ENCODE peak calls at places on chromosomes 12 and 14, in seven cellular contexts. Y, O, H, Z, Q, E and B are unnamed samples.

GRCh38 chr12:77218278-77218677 is 152.9 kb upstream of the E2F7 start:
- DNase-seq in Y (no peak), O (no peak), H (no peak), Z (no peak), Q (no peak), E (no peak), B (no peak)

GRCh38 chr14:39265741-39266588 is 32.2 kb downstream of the MIA2 start:
- DNase-seq in Y (no peak), O (peak), H (no peak), Z (peak), Q (no peak), E (no peak), B (no peak)

GRCh38 chr14:49297102-49297501 is 289.1 kb downstream of the RPS29 start:
- DNase-seq in Y (no peak), O (no peak), H (no peak), Z (no peak), Q (no peak), E (no peak), B (no peak)

GRCh38 chr12:107322063-107322462 is 228.7 kb upstream of the CRY1 start:
- DNase-seq in Y (no peak), O (no peak), H (no peak), Z (no peak), Q (no peak), E (no peak), B (no peak)

GRCh38 chr12:96350982-96351381 is 49.3 kb downstream of the CDK17 start:
- DNase-seq in Y (no peak), O (no peak), H (no peak), Z (no peak), Q (no peak), E (no peak), B (no peak)

GRCh38 chr12:82650627-82651337 is 35.9 kb upstream of the TMTC2 start:
- DNase-seq in Y (no peak), O (peak), H (no peak), Z (no peak), Q (no peak), E (peak), B (no peak)

GRCh38 chr14:61569783-61570182 is 125.5 kb upstream of the HIF1A start:
- DNase-seq in Y (no peak), O (peak), H (peak), Z (peak), Q (peak), E (peak), B (no peak)

GRCh38 chr14:89364316-89364715 is 52.7 kb downstream of the FOXN3 start:
- DNase-seq in Y (no peak), O (no peak), H (no peak), Z (no peak), Q (no peak), E (no peak), B (no peak)

GRCh38 chr12:83823386-83824045 is 1089.1 kb downstream of the SLC6A15 start:
- DNase-seq in Y (no peak), O (peak), H (peak), Z (no peak), Q (no peak), E (peak), B (no peak)

GRCh38 chr12:53124352-53124723 is 21.1 kb downstream of the SOAT2 start:
- DNase-seq in Y (no peak), O (no peak), H (no peak), Z (no peak), Q (no peak), E (no peak), B (no peak)

GRCh38 chr14:103231376-103232019 is 102.5 kb upstream of the EIF5 start:
- DNase-seq in Y (no peak), O (no peak), H (no peak), Z (no peak), Q (no peak), E (no peak), B (no peak)

GRCh38 chr14:71610149-71610548 is 322.1 kb upstream of the RGS6 start:
- DNase-seq in Y (no peak), O (no peak), H (no peak), Z (no peak), Q (no peak), E (no peak), B (no peak)

GRCh38 chr12:88351121-88351520 is 209.0 kb downstream of the TMTC3 start:
- DNase-seq in Y (no peak), O (no peak), H (no peak), Z (no peak), Q (no peak), E (no peak), B (no peak)

GRCh38 chr14:23562822-23563472 is 4.6 kb downstream of the AP1G2 start:
- DNase-seq in Y (no peak), O (peak), H (peak), Z (peak), Q (peak), E (peak), B (peak)

GRCh38 chr12:131101006-131101405 is 147.3 kb downstream of the ADGRD1 start:
- DNase-seq in Y (no peak), O (no peak), H (no peak), Z (no peak), Q (peak), E (peak), B (peak)

GRCh38 chr12:96401061-96401871 is 1.0 kb upstream of the CDK17 start:
- DNase-seq in Y (peak), O (peak), H (peak), Z (peak), Q (no peak), E (no peak), B (no peak)

GRCh38 chr12:28222959-28223662 is 32.9 kb downstream of the CCDC91 start:
- DNase-seq in Y (no peak), O (no peak), H (no peak), Z (no peak), Q (no peak), E (no peak), B (no peak)

GRCh38 chr14:70641548-70642312 is at the start of gene TTC9:
- DNase-seq in Y (no peak), O (no peak), H (no peak), Z (no peak), Q (no peak), E (peak), B (no peak)

GRCh38 chr14:68807148-68807600 is 14.3 kb upstream of the ZFP36L1 start:
- DNase-seq in Y (no peak), O (peak), H (peak), Z (peak), Q (peak), E (peak), B (peak)

GRCh38 chr12:28191018-28191595 is 851 bp downstream of the CCDC91 start:
- DNase-seq in Y (no peak), O (no peak), H (no peak), Z (no peak), Q (no peak), E (no peak), B (no peak)

GRCh38 chr12:116194935-116195431 is 82.5 kb downstream of the MED13L start:
- DNase-seq in Y (no peak), O (no peak), H (no peak), Z (no peak), Q (no peak), E (no peak), B (no peak)

GRCh38 chr12:7026854-7027253 is 8.6 kb upstream of the LPCAT3 start:
- DNase-seq in Y (no peak), O (no peak), H (no peak), Z (no peak), Q (no peak), E (no peak), B (no peak)

GRCh38 chr14:95495538-95496025 is 20.9 kb downstream of the SYNE3 start:
- DNase-seq in Y (no peak), O (no peak), H (no peak), Z (no peak), Q (no peak), E (no peak), B (no peak)

GRCh38 chr14:96584199-96584906 is 82.2 kb downstream of the PAPOLA start:
- DNase-seq in Y (no peak), O (peak), H (peak), Z (peak), Q (peak), E (no peak), B (no peak)

GRCh38 chr14:101808020-101808641 is 46.6 kb downstream of the PPP2R5C start:
- DNase-seq in Y (no peak), O (no peak), H (no peak), Z (no peak), Q (no peak), E (no peak), B (no peak)

GRCh38 chr14:69716483-69717187 is 50.3 kb upstream of the SRSF5 start:
- DNase-seq in Y (peak), O (peak), H (no peak), Z (peak), Q (no peak), E (no peak), B (no peak)

GRCh38 chr14:78917462-78917861 is 747.3 kb downstream of the NRXN3 start:
- DNase-seq in Y (no peak), O (no peak), H (no peak), Z (no peak), Q (no peak), E (no peak), B (no peak)

DNA sequence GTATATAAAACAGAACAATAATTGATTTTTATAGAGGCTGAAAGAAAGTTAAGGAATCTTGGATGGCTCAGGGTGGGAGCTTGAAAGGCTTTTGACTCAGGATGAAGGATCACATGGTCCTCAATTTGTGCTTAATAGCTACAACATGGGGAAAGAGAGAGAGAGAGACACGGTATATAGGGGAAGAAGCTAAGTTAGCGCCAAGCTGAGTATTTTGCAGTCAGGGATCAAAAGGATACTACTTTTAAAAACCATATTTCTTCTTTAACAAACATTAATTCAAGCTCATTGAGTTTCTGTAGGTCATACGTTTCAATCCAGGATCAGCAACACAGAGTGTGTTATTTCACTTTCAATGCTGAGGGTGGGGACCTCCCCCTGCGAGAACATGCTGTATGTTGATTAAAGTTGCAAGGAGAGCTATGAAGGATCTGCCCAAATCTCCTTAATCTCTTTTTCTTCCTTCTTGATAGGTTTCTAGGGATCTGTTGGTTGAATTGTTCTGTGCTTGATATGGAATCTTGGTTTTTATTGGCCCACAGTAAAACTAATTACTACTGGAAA is 133.1 kb upstream of the NUDT4 start:
- DNase-seq in Y (no peak), O (no peak), H (no peak), Z (no peak), Q (no peak), E (no peak), B (no peak)
- TF ChIP-seq CTCF in Y (no peak), O (no peak), H (no peak), Z (no peak), Q (no peak), E (no peak), B (no peak)

DNA sequence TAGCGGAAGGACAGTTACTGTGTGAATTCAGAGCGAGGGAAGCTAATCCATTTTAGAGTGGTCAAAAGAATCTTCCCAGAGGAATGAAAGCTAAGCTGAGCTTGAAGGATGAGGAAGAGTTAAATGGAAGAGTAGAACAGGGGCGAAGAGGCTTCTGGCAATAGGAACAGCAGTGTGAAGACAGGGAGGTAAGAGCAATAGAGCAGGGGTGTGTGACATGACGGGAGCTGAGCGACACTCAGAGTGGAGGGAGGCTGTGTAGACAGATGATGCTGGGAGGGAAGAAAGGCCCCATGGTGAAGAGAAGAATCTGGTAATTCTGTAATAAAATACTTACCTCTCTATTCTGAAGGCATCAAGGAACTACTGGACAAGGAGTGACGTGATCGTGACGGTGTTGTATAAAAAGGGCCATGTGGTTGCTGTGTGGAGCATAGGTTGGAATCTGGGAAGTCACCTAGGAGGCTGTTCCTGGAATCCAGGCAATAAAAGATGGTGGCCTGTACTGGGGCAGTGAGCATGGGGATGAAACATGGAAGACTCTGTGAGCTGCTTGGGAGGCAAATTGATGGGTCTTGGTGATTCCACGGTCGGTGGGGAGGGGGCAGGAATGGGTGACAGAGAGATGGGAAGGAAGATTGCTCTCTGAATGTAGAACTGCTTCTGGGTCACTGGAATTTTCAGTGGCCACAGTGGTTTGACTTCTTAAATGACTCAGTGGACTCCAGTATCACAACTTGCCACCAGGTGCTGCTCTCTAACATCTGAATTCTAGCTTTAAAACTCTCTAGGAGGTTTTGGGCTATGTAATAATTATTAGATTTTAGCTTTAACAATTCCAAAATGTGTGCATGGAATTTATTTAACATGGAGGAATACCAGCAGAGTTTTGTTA is 164.1 kb downstream of the ATP23 start:
- DNase-seq in Y (no peak), O (peak), H (no peak), Z (peak), Q (no peak), E (no peak), B (no peak)
- TF ChIP-seq CTCF in Y (no peak), O (peak), H (no peak), Z (peak), Q (no peak), E (no peak), B (peak)

DNA sequence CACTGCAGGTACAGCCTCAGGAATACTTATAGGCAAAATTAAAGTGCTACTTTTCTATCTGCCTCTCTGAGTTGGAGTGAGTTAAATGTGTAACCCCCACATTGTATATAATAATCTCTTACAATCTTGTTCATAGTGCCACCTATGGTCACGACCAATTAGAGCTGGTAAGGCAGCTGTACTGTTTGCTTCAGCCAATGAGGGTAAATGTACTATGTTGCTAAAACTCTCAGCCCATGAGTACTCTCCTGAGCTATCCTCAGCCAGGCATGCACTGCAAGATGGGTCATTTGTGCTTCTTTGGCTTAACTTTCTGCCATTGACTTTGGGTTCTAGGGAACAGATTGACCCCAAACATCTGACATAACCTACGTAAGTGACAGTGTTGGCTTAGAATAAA is 15.0 kb upstream of the MDM2 start:
- DNase-seq in Y (no peak), O (peak), H (peak), Z (peak), Q (no peak), E (no peak), B (no peak)
- TF ChIP-seq CTCF in Y (no peak), O (no peak), H (no peak), Z (no peak), Q (no peak), E (no peak), B (no peak)

DNA sequence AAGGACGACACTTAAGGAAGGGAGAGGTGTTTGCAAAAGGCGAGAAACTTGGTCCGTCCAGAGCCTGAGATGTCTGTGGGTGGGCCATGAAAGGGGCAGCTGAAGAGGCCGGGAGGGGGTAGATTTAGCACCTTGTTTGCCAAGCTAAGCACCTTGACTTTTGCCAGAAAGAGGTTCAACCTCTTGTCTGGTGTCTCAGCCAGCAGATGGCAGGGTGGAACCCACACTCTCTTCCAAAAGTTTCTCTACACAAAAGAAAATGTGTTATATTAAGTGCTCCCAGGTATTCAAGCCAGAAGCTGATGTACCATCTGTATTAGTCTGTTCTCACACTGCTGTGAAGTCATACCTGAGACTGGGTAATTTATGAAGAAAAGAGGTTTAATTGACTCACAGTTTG is 69.9 kb downstream of the SUDS3 start:
- DNase-seq in Y (no peak), O (no peak), H (no peak), Z (no peak), Q (no peak), E (no peak), B (no peak)
- TF ChIP-seq CTCF in Y (no peak), O (no peak), H (no peak), Z (no peak), Q (no peak), E (no peak), B (no peak)

DNA sequence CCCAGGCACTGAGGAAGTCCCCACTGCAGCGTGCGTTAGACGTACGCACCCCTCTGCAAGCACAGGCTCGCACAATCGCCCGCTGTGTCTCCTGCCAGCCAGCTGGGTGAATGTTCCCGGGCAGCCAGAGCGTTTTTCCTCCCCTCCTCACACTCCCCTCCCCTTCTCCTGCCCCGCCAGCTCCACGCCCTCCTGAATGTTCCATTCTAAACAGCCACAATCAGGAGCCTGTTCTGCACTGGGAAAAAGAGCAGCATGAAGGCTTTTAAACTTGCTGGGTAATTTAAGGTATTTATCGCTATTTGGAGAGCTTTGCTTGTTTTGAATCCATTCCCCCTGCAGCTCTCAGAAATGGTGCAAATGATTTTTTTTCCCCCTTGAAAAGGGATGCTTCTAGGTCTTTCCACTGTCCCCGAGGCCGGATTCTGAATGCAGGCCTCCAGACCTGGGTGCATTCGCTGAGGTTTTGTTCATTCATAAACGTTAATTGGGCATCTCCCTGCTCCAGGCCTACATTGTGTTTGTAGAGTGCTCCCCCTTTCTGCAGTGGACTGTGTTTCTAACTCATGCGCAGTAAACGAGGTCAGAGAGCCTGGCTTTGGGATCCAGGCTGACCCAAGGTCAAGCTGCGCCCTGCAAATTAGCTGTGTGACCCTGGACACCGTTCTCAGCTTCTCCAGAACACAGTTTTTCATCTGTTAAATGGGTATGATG is 212.5 kb downstream of the CHST11 start:
- DNase-seq in Y (no peak), O (no peak), H (peak), Z (peak), Q (peak), E (peak), B (no peak)
- TF ChIP-seq CTCF in Y (no peak), O (no peak), H (no peak), Z (peak), Q (no peak), E (no peak), B (peak)

GRCh38 chr14:92523752-92524151 is 10.2 kb downstream of the RIN3 start:
- DNase-seq in Y (no peak), O (no peak), H (no peak), Z (no peak), Q (no peak), E (no peak), B (no peak)

GRCh38 chr14:92527724-92528123 is 14.1 kb downstream of the RIN3 start:
- DNase-seq in Y (no peak), O (peak), H (no peak), Z (no peak), Q (no peak), E (no peak), B (no peak)

GRCh38 chr14:92528486-92529100 is 15.0 kb downstream of the RIN3 start:
- DNase-seq in Y (no peak), O (no peak), H (no peak), Z (no peak), Q (peak), E (no peak), B (no peak)

GRCh38 chr14:92524603-92525185 is 11.1 kb downstream of the RIN3 start:
- DNase-seq in Y (no peak), O (no peak), H (no peak), Z (no peak), Q (no peak), E (no peak), B (no peak)

GRCh38 chr14:92525318-92526095 is 11.9 kb downstream of the RIN3 start:
- DNase-seq in Y (no peak), O (no peak), H (no peak), Z (no peak), Q (peak), E (no peak), B (no peak)
- TF ChIP-seq CTCF in Y (no peak), O (no peak), H (no peak), Z (peak), Q (no peak), E (no peak), B (no peak)